ENCODE peak calls at places on chromosomes 12 and 14, in five cellular contexts. P is prostate gland, F is endothelial cell of umbilical vein, O is IMR-90, B is DND-41. G is an unnamed sample. For H3K36me3, the result is how much of the 10 kb centered on the place peaks cover.

GRCh38 chr12:128755565-128755964 is 68.2 kb downstream of the SLC15A4 start:
- DNase-seq in P (no peak), B (no peak), O (no peak), F (no peak), G (no peak)

GRCh38 chr12:53045646-53046045 is 4.2 kb upstream of the TNS2 start:
- DNase-seq in B (no peak), P (no peak), O (no peak), F (no peak), G (no peak)

GRCh38 chr12:79058342-79058741 is 193.8 kb downstream of the SYT1 start:
- DNase-seq in O (peak), F (peak), B (no peak), P (no peak), G (no peak)

GRCh38 chr14:101230161-101230850 is 326.8 kb upstream of the RTL1 start:
- DNase-seq in B (peak), O (no peak), F (no peak), P (no peak), G (no peak)

GRCh38 chr12:131612092-131612755 is 98.7 kb upstream of the SFSWAP start:
- DNase-seq in O (no peak), P (no peak), F (no peak), B (no peak), G (no peak)

GRCh38 chr12:84131076-84131475 is 781.5 kb downstream of the SLC6A15 start:
- DNase-seq in F (no peak), O (peak), P (no peak), B (no peak), G (no peak)

GRCh38 chr12:25529738-25530137 is 23.3 kb downstream of the LMNTD1 start:
- DNase-seq in F (peak), B (no peak), O (peak), P (no peak), G (no peak)

GRCh38 chr14:50040401-50040775 is 76.0 kb downstream of the VCPKMT start:
- DNase-seq in F (peak), P (no peak), O (peak), B (peak), G (peak)

GRCh38 chr12:42255221-42255874 is 17.3 kb upstream of the YAF2 start:
- DNase-seq in F (no peak), B (no peak), O (no peak), P (no peak), G (no peak)

GRCh38 chr12:31923063-31923412 is 36.2 kb upstream of the RESF1 start:
- DNase-seq in O (no peak), P (no peak), F (no peak), B (peak), G (no peak)

GRCh38 chr14:73722581-73722980 is 8.4 kb upstream of the PNMA1 start:
- DNase-seq in O (no peak), B (no peak), F (no peak), P (no peak), G (no peak)

GRCh38 chr14:32545109-32545857 is 216.2 kb downstream of the AKAP6 start:
- DNase-seq in B (no peak), P (no peak), O (no peak), F (no peak), G (no peak)

GRCh38 chr14:61562321-61563161 is 132.8 kb upstream of the HIF1A start:
- DNase-seq in P (no peak), O (peak), B (no peak), F (peak), G (no peak)

GRCh38 chr12:122726056-122726558 is 4.5 kb downstream of the HCAR1 start:
- DNase-seq in O (no peak), F (peak), B (no peak), P (peak), G (no peak)

GRCh38 chr12:27324452-27324999 is 8.1 kb upstream of the BMAL2 start:
- DNase-seq in O (no peak), F (no peak), B (no peak), P (no peak), G (no peak)

GRCh38 chr14:32761381-32761968 is 177.2 kb upstream of the NPAS3 start:
- DNase-seq in P (no peak), O (no peak), B (no peak), F (no peak), G (no peak)

GRCh38 chr14:51644215-51644969 is 7.3 kb upstream of the FRMD6 start:
- DNase-seq in O (peak), P (no peak), F (no peak), B (no peak), G (no peak)

GRCh38 chr12:69150083-69150795 is 89.1 kb upstream of the CPSF6 start:
- DNase-seq in P (peak), B (no peak), F (no peak), O (no peak), G (no peak)

GRCh38 chr14:20755037-20755436 is 9.3 kb downstream of the EDDM3A start:
- DNase-seq in B (no peak), O (no peak), F (no peak), P (no peak), G (no peak)

GRCh38 chr12:121814429-121815119 is 10.8 kb downstream of the SETD1B start:
- DNase-seq in F (no peak), P (no peak), B (no peak), O (no peak), G (no peak)

GRCh38 chr14:73810478-73811163 is 41.0 kb upstream of the PTGR2 start:
- DNase-seq in O (no peak), F (no peak), P (no peak), B (no peak), G (no peak)

GRCh38 chr12:119696943-119697342 is 29.0 kb downstream of the PRKAB1 start:
- DNase-seq in F (no peak), B (no peak), O (no peak), P (no peak), G (no peak)

GRCh38 chr14:49828640-49829039 is 23.9 kb downstream of the NEMF start:
- DNase-seq in P (no peak), B (no peak), F (no peak), O (no peak), G (no peak)

GRCh38 chr12:10189653-10190052 is 10.8 kb downstream of the TMEM52B start:
- DNase-seq in O (peak), B (no peak), P (peak), F (no peak), G (no peak)

GRCh38 chr12:83823386-83824045 is 1089.1 kb downstream of the SLC6A15 start:
- DNase-seq in P (no peak), O (no peak), B (no peak), F (peak), G (no peak)

GRCh38 chr14:69543341-69544249 is 31.1 kb downstream of the CCDC177 start:
- DNase-seq in O (peak), P (no peak), B (peak), F (peak), G (no peak)

GRCh38 chr14:30751646-30752416 is 122.5 kb upstream of the COCH start:
- DNase-seq in O (no peak), P (no peak), F (no peak), B (peak), G (no peak)

GRCh38 chr12:117393656-117394055 is 32.2 kb upstream of the NOS1 start:
- DNase-seq in B (no peak), P (no peak), O (no peak), F (no peak), G (no peak)

GRCh38 chr14:95235767-95236166 is 78.4 kb upstream of the DICER1 start:
- DNase-seq in F (no peak), B (no peak), P (no peak), O (no peak), G (no peak)

GRCh38 chr12:124405151-124405550 is 110.3 kb downstream of the RFLNA start:
- DNase-seq in O (no peak), F (no peak), B (no peak), P (no peak), G (no peak)

GRCh38 chr12:124405592-124405991 is 110.7 kb downstream of the RFLNA start:
- DNase-seq in P (no peak), B (no peak), F (no peak), O (no peak), G (no peak)

GRCh38 chr12:124407074-124407473 is 112.2 kb downstream of the RFLNA start:
- DNase-seq in B (no peak), F (no peak), O (no peak), P (no peak), G (no peak)

GRCh38 chr12:124404162-124404561 is 109.3 kb downstream of the RFLNA start:
- DNase-seq in F (no peak), P (no peak), O (no peak), B (no peak), G (no peak)

GRCh38 chr12:124406043-124406442 is 111.2 kb downstream of the RFLNA start:
- DNase-seq in F (no peak), O (no peak), B (no peak), P (no peak), G (no peak)
- H3K4me3 ChIP-seq in F (no peak), O (no peak), B (no peak), P (no peak), G (no peak)

GRCh38 chr12:109196332-109196731 is 79.9 kb downstream of the ACACB start:
- DNase-seq in B (no peak), O (no peak), P (no peak), F (no peak), G (no peak)
- H3K36me3 ChIP-seq in B (under half), O (under half), P (under half), F (under half), G (under half)

DNA sequence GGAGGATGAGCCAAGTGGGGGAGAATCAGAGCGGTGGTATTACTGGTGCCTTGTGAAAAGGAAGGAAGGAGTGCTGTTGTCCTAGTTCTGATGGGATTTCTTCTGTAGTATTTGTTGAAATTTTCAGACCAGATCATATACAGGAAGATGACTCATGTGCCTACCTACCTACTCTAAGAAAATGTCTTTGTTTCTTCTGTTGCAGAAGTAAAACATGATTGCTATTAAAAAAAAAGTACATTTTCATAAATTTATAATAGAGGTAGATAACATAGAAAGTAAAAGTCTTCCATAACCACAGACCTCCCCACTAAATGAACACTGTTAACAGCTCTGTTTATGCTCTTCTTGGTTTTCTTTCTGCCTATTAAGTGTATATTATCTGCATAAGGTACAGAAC is 26.9 kb downstream of the SAMD4A start:
- DNase-seq in O (peak), P (no peak), B (no peak), F (peak), G (no peak)
- H3K4me3 ChIP-seq in O (no peak), P (no peak), B (no peak), F (no peak), G (no peak)

DNA sequence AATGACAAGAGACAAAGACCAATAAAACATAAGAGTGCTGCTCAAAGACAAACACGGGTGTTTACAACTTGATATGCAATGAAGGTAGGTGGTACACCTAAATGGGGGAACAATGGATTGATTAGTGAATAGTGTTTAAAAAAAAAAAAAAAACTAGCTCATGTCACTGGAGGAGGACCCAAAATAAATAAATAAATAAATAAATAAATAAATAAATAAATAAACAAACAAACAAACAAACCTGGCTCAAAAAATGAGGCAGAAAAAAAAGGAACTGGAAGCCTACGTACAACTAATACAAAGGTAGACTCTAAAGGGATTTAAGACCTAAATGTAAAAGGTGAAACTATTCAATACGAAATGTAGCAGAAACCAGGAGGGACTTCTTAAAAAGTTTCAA is 18.6 kb downstream of the NAP1L1 start:
- DNase-seq in O (no peak), F (no peak), P (no peak), B (no peak), G (no peak)
- H3K36me3 ChIP-seq in O (under half), F (under half), P (under half), B (half or more), G (under half)

GRCh38 chr12:12999959-13000615 is at the start of gene HEBP1:
- DNase-seq in P (peak), F (peak), B (no peak), O (peak), G (peak)
- H3K4me3 ChIP-seq in P (peak), F (peak), B (no peak), O (peak), G (peak)

DNA sequence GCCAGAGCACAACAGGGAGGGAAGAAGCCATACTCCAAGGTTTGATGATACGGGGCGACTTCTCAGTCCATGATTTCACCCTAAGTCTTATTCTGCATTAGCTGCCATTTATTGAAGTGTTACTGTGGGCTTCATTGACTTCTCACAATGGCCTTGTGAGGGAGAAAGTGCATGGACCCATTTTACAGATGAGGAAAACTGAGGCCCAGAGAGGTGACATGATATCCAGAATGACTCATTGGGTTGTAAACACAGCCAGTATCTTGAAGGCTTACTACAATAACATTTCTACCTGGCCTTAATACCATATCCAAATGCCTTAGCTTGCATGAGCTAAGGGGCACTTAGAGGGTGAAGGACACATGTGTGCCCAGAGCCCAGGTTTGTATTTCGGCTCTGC is 100.6 kb downstream of the CMKLR1 start:
- DNase-seq in B (no peak), O (no peak), F (no peak), P (no peak), G (no peak)
- H3K36me3 ChIP-seq in B (under half), O (under half), F (under half), P (under half), G (under half)

G was measured in CD8-positive, alpha-beta memory T cell.